ENCODE peak calls at places on chromosomes 7 and 10, in five cellular contexts. X is lower lobe of right lung, A is tibial nerve, W is right lobe of liver, M is A549. V is an unnamed sample.
A peak's percentile ranks its signal among the peaks of the same experiment; 100 is the strongest.

GRCh38 chr7:27164381-27165088 is 802 bp downstream of the HOXA9 start:
- DNase-seq in X (peak; percentile 54), A (no peak), W (no peak), M (no peak), V (no peak)

GRCh38 chr10:17599089-17599488 is 18.1 kb downstream of the HACD1 start:
- DNase-seq in X (no peak), A (no peak), W (no peak), M (peak; percentile 35), V (no peak)

GRCh38 chr7:116785851-116786250 is 76.5 kb upstream of the CAPZA2 start:
- DNase-seq in X (no peak), A (no peak), W (no peak), M (no peak), V (no peak)

GRCh38 chr10:6228647-6229046 is 25.9 kb downstream of the PFKFB3 start:
- DNase-seq in X (peak; percentile 19), A (no peak), W (no peak), M (no peak), V (no peak)

GRCh38 chr7:105675873-105676484 is 94.7 kb upstream of the EFCAB10 start:
- DNase-seq in X (peak; percentile 64), A (no peak), W (peak; percentile 72), M (no peak), V (no peak)

GRCh38 chr7:31991846-31992245 is 78.4 kb downstream of the PDE1C start:
- DNase-seq in X (no peak), A (no peak), W (no peak), M (no peak), V (no peak)

GRCh38 chr7:27424231-27424630 is 181.6 kb downstream of the EVX1 start:
- DNase-seq in X (no peak), A (no peak), W (no peak), M (no peak), V (no peak)

GRCh38 chr10:31138026-31138553 is 106.4 kb upstream of the ZNF438 start:
- DNase-seq in X (no peak), A (no peak), W (no peak), M (no peak), V (no peak)

GRCh38 chr10:113297226-113297625 is 255.6 kb upstream of the HABP2 start:
- DNase-seq in X (no peak), A (no peak), W (no peak), M (no peak), V (no peak)

GRCh38 chr7:23093546-23093945 is 12.0 kb upstream of the KLHL7 start:
- DNase-seq in X (no peak), A (no peak), W (no peak), M (no peak), V (no peak)
- TF ChIP-seq CTCF in X (no peak), A (no peak), W (no peak), M (no peak), V (no peak)

GRCh38 chr7:128697301-128697905 is 25.3 kb downstream of the GARIN1A start:
- DNase-seq in X (peak; percentile 69), A (no peak), W (peak; percentile 35), M (peak; percentile 80), V (no peak)
- TF ChIP-seq CTCF in X (no peak), A (no peak), W (no peak), M (peak; percentile 22), V (no peak)

DNA sequence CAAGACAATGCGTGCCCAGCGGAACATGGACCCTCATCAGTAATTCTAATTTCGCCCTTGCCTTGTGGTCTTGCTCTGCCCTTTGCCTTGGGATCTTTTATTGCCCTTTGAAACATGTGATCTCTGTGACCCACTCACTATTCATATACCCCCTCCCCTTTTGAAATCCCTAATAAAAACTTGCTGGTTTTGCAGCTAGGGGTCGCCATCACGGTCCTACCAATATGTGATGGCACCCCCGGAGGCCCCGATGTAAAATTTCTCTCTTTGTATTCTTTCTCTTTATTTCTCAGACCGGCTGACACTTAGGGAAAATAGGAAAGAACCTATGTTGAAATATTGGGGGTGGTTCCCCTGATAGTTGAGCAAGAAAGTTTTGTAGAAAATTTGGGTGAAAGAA is 242.7 kb downstream of the CDK14 start:
- DNase-seq in X (no peak), A (no peak), W (no peak), M (no peak), V (no peak)
- TF ChIP-seq CTCF in X (no peak), A (no peak), W (no peak), M (no peak), V (no peak)

DNA sequence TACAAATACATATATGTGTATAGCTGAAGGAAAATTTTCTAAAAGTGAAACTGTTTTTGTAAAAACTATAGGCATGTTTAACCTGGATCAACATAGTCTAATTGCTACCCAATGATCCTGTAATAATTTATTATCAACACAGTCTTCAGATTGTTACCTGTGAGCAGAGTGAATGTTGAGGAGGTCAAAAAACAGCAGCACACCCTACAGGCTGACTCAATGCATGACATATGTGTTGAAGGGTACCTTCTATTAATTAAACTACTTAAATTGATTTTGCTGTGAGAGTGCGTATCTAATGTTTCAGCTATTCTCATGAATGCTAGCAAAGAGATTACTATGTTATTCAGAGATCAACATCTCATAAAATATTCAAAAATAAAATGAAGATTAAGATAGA is 411.4 kb downstream of the TNS3 start:
- DNase-seq in X (no peak), A (no peak), W (no peak), M (no peak), V (no peak)
- TF ChIP-seq CTCF in X (peak; percentile 18), A (no peak), W (peak; percentile 53), M (peak; percentile 26), V (no peak)

GRCh38 chr7:142939226-142939910 is at the start of gene LLCFC1:
- DNase-seq in X (no peak), A (no peak), W (no peak), M (peak; percentile 46), V (no peak)
- TF ChIP-seq CTCF in X (no peak), A (no peak), W (peak; percentile 12), M (no peak), V (no peak)

V was measured in omental fat pad.